ENCODE peak calls at places on chromosomes 11 and 22, in seven cellular contexts. H, W, S, I, A, J and Z are unnamed samples.
A peak's percentile ranks its signal among the peaks of the same experiment; 100 is the strongest.

GRCh38 chr22:38981005-38981658 is 1.0 kb upstream of the APOBEC3B start:
- DNase-seq in S (no peak), H (peak; percentile 11), J (peak; percentile 62), A (no peak), W (peak; percentile 37), I (peak; percentile 54), Z (no peak)

GRCh38 chr11:46369458-46370152 is 11.9 kb upstream of the MDK start:
- DNase-seq in S (no peak), H (peak; percentile 48), A (no peak), J (no peak), I (peak; percentile 47), W (peak; percentile 48), Z (peak; percentile 64)

GRCh38 chr22:45225732-45226560 is 14.7 kb downstream of the KIAA0930 start:
- DNase-seq in S (no peak), I (peak; percentile 38), J (peak; percentile 72), W (no peak), H (no peak), A (peak; percentile 83), Z (no peak)

GRCh38 chr11:75328426-75329277 is 22.8 kb downstream of the ARRB1 start:
- DNase-seq in H (peak; percentile 68), S (no peak), W (peak; percentile 35), A (peak; percentile 89), I (peak; percentile 85), J (peak; percentile 82), Z (no peak)

GRCh38 chr22:31625661-31626426 is 36.2 kb downstream of the PISD start:
- DNase-seq in J (peak; percentile 58), H (no peak), S (no peak), I (peak; percentile 33), W (no peak), A (no peak), Z (no peak)

GRCh38 chr11:6991227-6991626 is 28.9 kb downstream of the ZNF214 start:
- DNase-seq in S (no peak), W (no peak), H (no peak), J (no peak), I (no peak), A (no peak), Z (no peak)

GRCh38 chr11:91421586-91421985 is 803.0 kb upstream of the FAT3 start:
- DNase-seq in J (no peak), A (no peak), S (no peak), W (no peak), H (no peak), I (no peak), Z (no peak)

GRCh38 chr22:44919691-44920090 is 90.1 kb downstream of the PHF21B start:
- DNase-seq in S (no peak), W (no peak), I (no peak), H (no peak), A (no peak), J (no peak), Z (no peak)

GRCh38 chr11:122085264-122085663 is 30.8 kb downstream of the BLID start:
- DNase-seq in W (no peak), I (no peak), H (no peak), J (no peak), S (no peak), A (no peak), Z (no peak)

GRCh38 chr22:30876925-30877553 is 91.5 kb downstream of the MORC2 start:
- DNase-seq in J (no peak), H (no peak), S (no peak), I (no peak), W (no peak), A (no peak), Z (no peak)

DNA sequence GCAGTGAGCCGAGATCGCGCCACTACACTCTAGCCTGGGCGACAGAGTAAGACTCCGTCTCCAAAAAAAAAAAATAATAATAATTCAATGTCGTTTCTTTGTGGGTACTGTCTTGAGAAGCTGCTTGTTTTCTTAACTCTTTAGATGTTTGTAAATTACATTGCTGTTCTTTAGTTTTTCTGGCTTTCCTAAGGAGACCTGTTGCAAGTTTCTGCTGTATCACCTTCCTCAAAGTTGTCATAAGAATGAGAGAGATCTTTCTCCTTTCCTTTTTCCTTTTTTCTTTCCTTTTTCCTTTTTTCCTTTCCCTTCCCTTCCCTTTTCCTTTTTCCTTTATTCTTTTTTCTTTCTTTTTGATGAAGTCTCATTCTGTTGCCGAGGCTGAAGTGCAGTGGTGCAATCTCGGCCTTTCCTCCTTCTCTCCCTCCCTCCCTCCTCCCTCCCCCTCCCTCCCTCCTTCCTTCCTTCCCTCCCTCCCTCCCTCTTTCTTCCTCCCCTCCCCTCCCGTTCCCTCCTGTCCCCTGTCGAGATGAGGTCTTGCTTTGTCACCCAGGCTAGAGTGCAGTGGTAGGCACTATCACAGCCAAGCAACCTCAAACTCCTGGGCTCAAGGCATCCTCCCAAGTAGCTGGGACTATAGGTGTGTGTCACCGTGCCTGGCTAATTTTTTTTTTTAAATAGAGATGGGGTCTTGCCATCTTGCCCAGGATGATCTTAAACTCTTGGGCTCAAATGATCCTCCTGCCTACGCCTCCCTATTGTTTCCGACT is 15.3 kb downstream of the HIPK3 start:
- DNase-seq in S (no peak), H (no peak), I (no peak), J (no peak), W (no peak), A (no peak), Z (no peak)
- H3K4me1 ChIP-seq in S (peaks cover 25% of the 10 kb centered on the region), H (peaks cover 35% of the 10 kb centered on the region), I (peaks cover 88% of the 10 kb centered on the region), J (peaks cover 3% of the 10 kb centered on the region), W (peaks cover 26% of the 10 kb centered on the region), A (peaks cover 29% of the 10 kb centered on the region), Z (no peaks in the 10 kb centered on the region)

DNA sequence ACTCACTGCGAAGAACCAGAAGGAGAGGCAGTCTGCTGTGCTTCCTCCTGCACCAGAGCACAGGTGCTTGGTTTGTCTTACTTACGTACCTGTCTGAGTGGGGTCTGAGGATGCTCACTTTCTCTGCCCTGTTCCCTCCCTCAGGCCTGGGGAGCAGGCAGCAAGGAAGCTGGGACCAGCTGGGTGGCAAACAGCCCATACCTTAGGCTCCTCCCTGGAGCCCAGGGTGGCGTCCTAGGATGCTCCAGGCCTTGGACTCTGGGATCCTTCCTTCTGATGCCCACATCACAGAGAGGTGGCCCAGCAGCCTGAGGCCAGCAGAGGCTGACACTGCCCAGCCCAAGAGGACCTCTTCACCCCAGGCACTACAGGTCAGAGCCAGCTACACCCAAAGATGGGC is 593.2 kb downstream of the BRD1 start:
- DNase-seq in A (no peak), J (no peak), H (no peak), S (no peak), I (no peak), W (no peak), Z (no peak)
- H3K9me3 ChIP-seq in A (no peaks in the 10 kb centered on the region), J (no peaks in the 10 kb centered on the region), H (no peaks in the 10 kb centered on the region), S (no peaks in the 10 kb centered on the region), I (no peaks in the 10 kb centered on the region), W (no peaks in the 10 kb centered on the region), Z (no peaks in the 10 kb centered on the region)

GRCh38 chr11:123431619-123432018 is 1.6 kb downstream of the GRAMD1B start:
- DNase-seq in A (no peak), I (no peak), J (no peak), S (no peak), W (no peak), H (no peak), Z (peak; percentile 55)

GRCh38 chr11:123429851-123430735 is at the start of gene GRAMD1B:
- DNase-seq in J (no peak), S (no peak), I (peak; percentile 53), W (no peak), H (peak; percentile 82), A (peak; percentile 77), Z (peak; percentile 89)

GRCh38 chr11:123430736-123431356 is 777 bp downstream of the GRAMD1B start:
- DNase-seq in H (peak; percentile 65), S (no peak), W (no peak), I (peak; percentile 72), A (peak; percentile 89), J (peak; percentile 19), Z (peak; percentile 84)

GRCh38 chr11:123428221-123428631 is 1.8 kb upstream of the GRAMD1B start:
- DNase-seq in S (no peak), J (no peak), A (no peak), I (no peak), H (no peak), W (no peak), Z (no peak)

GRCh38 chr11:123429336-123429735 is 733 bp upstream of the GRAMD1B start:
- DNase-seq in J (no peak), I (no peak), W (no peak), S (no peak), H (no peak), A (no peak), Z (no peak)
- H3K4me3 ChIP-seq in J (no peak overlapping the region), I (no peak overlapping the region), W (no peak overlapping the region), S (no peak overlapping the region), H (no peak overlapping the region), A (no peak overlapping the region), Z (peak overlapping the region; percentile 68)

GRCh38 chr11:64875369-64876225 is 2.8 kb downstream of the EHD1 start:
- DNase-seq in S (no peak), J (no peak), W (no peak), A (no peak), H (no peak), I (no peak), Z (no peak)

GRCh38 chr11:64874841-64875240 is 3.6 kb downstream of the EHD1 start:
- DNase-seq in H (no peak), S (no peak), J (no peak), A (no peak), I (no peak), W (no peak), Z (no peak)

GRCh38 chr11:64876226-64876750 is 2.1 kb downstream of the EHD1 start:
- DNase-seq in W (no peak), A (no peak), I (no peak), H (no peak), S (no peak), J (no peak), Z (no peak)

GRCh38 chr11:64872790-64873488 is 5.5 kb downstream of the EHD1 start:
- DNase-seq in W (no peak), S (no peak), A (no peak), J (no peak), I (peak; percentile 38), H (no peak), Z (no peak)

DNA sequence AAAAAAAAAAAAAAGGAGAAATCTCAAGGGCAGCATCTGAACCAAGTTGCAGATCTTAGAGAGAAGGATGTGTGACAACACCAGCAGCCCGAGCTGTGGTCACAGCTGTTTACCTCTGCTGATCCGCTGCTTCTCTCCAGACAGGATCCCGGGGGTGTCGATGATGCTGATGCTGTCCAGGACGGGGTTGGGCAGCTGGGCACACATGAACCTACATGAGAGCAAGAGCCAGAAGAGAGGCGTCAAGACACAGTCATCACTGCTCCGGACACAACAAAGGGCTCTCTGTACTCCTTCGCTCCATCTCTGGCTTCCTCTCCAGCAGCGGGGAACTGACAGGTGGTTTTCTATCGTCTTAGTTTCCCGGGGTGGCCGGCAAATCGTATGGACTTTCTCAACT is 4.1 kb downstream of the EHD1 start:
- DNase-seq in W (no peak), J (no peak), I (peak; percentile 60), H (peak; percentile 56), S (no peak), A (no peak), Z (no peak)
- H3K4me1 ChIP-seq in W (peaks cover 55% of the 10 kb centered on the region), J (peaks cover 3% of the 10 kb centered on the region), I (peaks cover 77% of the 10 kb centered on the region), H (peaks cover 77% of the 10 kb centered on the region), S (peaks cover 67% of the 10 kb centered on the region), A (peaks cover 71% of the 10 kb centered on the region), Z (peaks cover 3% of the 10 kb centered on the region)

DNA sequence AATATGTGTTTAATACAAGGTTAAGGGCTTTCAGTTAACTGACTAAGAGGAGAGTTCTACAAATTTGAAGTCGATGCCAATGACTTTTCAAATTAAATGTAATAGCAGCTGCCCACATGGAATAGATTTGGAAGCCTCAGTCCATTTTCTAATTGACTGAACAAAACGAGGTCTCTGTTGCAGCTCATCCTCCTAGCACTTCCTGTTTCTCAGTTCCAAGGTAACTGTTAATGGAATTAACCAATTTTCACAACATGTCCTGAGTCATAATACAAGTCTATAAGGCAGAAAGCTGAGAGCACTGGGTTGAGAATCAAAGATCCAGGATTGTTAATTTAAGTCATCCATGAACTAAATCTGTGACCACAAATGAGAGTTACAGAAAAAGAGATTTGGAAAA is 177.2 kb downstream of the OPCML start:
- DNase-seq in S (no peak), H (no peak), I (no peak), W (no peak), J (no peak), A (no peak), Z (no peak)
- H3K9me3 ChIP-seq in S (no peaks in the 10 kb centered on the region), H (no peaks in the 10 kb centered on the region), I (no peaks in the 10 kb centered on the region), W (no peaks in the 10 kb centered on the region), J (no peaks in the 10 kb centered on the region), A (no peaks in the 10 kb centered on the region), Z (no peaks in the 10 kb centered on the region)